ENCODE peak calls at places on chromosome 13, in ten cellular contexts. C is AG09319; X is CD8-positive, alpha-beta T cell; Y is fibroblast of the aortic adventitia; W is ovary; S is nephron progenitor cell; T is tibial artery; K is activated CD8-positive, alpha-beta T cell treated with anti-CD3 and anti-CD28 coated beads for 36 hours; B is activated B cell treated with CpG ODN at 0.5 μM for 24 hours; F is choroid plexus epithelial cell. Z is an unnamed sample.

GRCh38 chr13:74306496-74306895 is 172.3 kb upstream of the KLF12 start:
- DNase-seq in C (peak; percentile 39), X (no peak), Y (peak; percentile 37), W (no peak), S (no peak), T (no peak), K (no peak), B (no peak), F (peak; percentile 47), Z (no peak)

GRCh38 chr13:65504213-65504612 is 1725.9 kb downstream of the PCDH9 start:
- DNase-seq in C (no peak), X (no peak), Y (no peak), W (no peak), S (no peak), T (no peak), K (no peak), B (no peak), F (no peak), Z (no peak)

GRCh38 chr13:45367358-45367757 is 26.4 kb upstream of the TPT1 start:
- DNase-seq in C (peak; percentile 60), X (peak; percentile 71), Y (peak; percentile 84), W (no peak), S (no peak), T (peak; percentile 59), K (peak; percentile 98), B (peak; percentile 56), F (peak; percentile 80), Z (peak; percentile 86)

GRCh38 chr13:67635754-67636153 is 405.6 kb upstream of the PCDH9 start:
- DNase-seq in C (no peak), X (no peak), Y (no peak), W (no peak), S (no peak), T (no peak), K (no peak), B (no peak), F (peak; percentile 22), Z (no peak)

GRCh38 chr13:109782066-109782822 is 4.1 kb downstream of the IRS2 start:
- DNase-seq in C (no peak), X (no peak), Y (no peak), W (peak; percentile 45), S (no peak), T (no peak), K (no peak), B (no peak), F (no peak), Z (no peak)

GRCh38 chr13:22828081-22828480 is 352.7 kb upstream of the SGCG start:
- DNase-seq in C (no peak), X (no peak), Y (no peak), W (no peak), S (no peak), T (no peak), K (no peak), B (no peak), F (no peak), Z (no peak)

GRCh38 chr13:98875146-98875729 is 102.6 kb downstream of the DOCK9 start:
- DNase-seq in C (no peak), X (no peak), Y (no peak), W (no peak), S (no peak), T (no peak), K (no peak), B (no peak), F (no peak), Z (peak; percentile 52)

GRCh38 chr13:20553309-20553708 is 13.6 kb upstream of the IFT88 start:
- DNase-seq in C (no peak), X (no peak), Y (peak; percentile 17), W (no peak), S (no peak), T (no peak), K (no peak), B (no peak), F (peak; percentile 48), Z (no peak)

GRCh38 chr13:107866007-107866665 is 349.2 kb downstream of the LIG4 start:
- DNase-seq in C (no peak), X (no peak), Y (no peak), W (peak; percentile 14), S (peak; percentile 60), T (no peak), K (peak; percentile 4), B (no peak), F (peak; percentile 48), Z (peak; percentile 26)

GRCh38 chr13:21668665-21669599 is 1.9 kb upstream of the FGF9 start:
- DNase-seq in C (no peak), X (peak; percentile 22), Y (peak; percentile 21), W (no peak), S (peak; percentile 50), T (peak; percentile 38), K (peak; percentile 77), B (peak; percentile 21), F (peak; percentile 23), Z (peak; percentile 34)

GRCh38 chr13:41533676-41534075 is 76.3 kb downstream of the RGCC start:
- DNase-seq in C (no peak), X (no peak), Y (peak; percentile 33), W (no peak), S (no peak), T (peak; percentile 79), K (no peak), B (no peak), F (no peak), Z (no peak)

GRCh38 chr13:109509154-109509905 is 277.1 kb downstream of the IRS2 start:
- DNase-seq in C (peak; percentile 4), X (no peak), Y (peak; percentile 1), W (no peak), S (no peak), T (no peak), K (no peak), B (no peak), F (peak; percentile 80), Z (no peak)

GRCh38 chr13:76809369-76809768 is 76.8 kb downstream of the KCTD12 start:
- DNase-seq in C (no peak), X (no peak), Y (no peak), W (no peak), S (no peak), T (no peak), K (no peak), B (no peak), F (no peak), Z (no peak)

GRCh38 chr13:101258071-101258470 is 158.2 kb downstream of the NALCN start:
- DNase-seq in C (peak; percentile 23), X (no peak), Y (peak; percentile 62), W (no peak), S (peak; percentile 38), T (no peak), K (peak; percentile 87), B (no peak), F (peak; percentile 86), Z (peak; percentile 42)

GRCh38 chr13:72208112-72208645 is 341.2 kb upstream of the DACH1 start:
- DNase-seq in C (no peak), X (no peak), Y (no peak), W (no peak), S (no peak), T (no peak), K (no peak), B (no peak), F (no peak), Z (no peak)

GRCh38 chr13:102771298-102772041 is 2.1 kb downstream of the TEX30 start:
- DNase-seq in C (no peak), X (no peak), Y (no peak), W (no peak), S (no peak), T (no peak), K (no peak), B (no peak), F (no peak), Z (no peak)

GRCh38 chr13:31670831-31671617 is 68.3 kb upstream of the RXFP2 start:
- DNase-seq in C (no peak), X (no peak), Y (peak; percentile 39), W (no peak), S (no peak), T (no peak), K (no peak), B (no peak), F (peak; percentile 2), Z (no peak)

DNA sequence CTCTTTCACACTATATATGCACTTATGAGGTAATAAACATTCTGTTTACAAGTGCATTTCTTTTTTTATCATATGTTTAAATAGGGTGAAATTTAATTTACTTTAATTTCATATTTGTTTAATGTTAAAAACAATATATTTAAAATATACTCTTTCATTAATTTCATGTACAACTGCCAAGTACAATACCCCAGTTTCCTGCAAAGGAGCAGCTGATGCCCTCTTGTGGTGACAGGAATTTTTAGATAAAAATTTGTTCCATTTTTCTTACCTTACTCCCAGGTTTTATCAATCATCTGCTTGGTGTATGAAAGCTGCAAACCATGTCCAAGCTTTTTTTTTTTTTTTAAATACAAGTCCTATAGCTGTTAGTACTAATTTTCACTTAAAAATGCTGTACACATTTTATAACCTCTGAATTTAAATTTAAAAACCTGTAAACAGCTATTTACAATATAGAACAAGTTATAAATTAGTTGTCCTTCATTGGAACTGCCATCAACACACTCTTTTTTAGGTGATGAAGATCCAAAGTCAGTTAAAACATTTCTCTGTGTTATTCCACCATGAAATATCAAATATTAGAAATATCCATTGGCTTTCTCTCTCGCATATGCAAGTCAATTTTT is 4.9 kb downstream of the PCDH20 start:
- DNase-seq in C (no peak), X (no peak), Y (peak; percentile 8), W (no peak), S (no peak), T (no peak), K (no peak), B (no peak), F (peak; percentile 38), Z (no peak)
- TF ChIP-seq CTCF in C (peak; percentile 24), X (no peak), Y (peak; percentile 41), W (no peak), S (peak; percentile 64), T (no peak), K (peak; percentile 14), B (no peak), F (peak; percentile 67), Z (no peak)

DNA sequence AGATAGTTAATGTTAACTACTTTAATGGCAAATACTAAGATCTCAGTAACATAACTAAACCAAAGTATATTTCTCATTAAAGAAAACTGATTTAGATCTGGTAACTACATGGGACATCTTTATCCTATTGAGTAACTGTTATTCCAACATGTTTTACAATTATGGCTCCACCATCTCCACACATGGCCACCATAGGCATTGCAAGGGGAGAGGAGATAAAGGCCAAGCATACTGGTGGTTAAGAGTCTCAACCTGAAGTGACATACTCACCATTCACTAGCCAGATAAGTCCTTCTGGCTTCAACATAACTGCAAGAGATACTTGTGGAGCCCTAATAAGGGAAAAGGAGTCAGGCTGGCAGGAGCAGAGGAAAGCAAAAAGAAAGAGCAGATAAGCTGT is 1586.4 kb upstream of the SPRY2 start:
- DNase-seq in C (no peak), X (no peak), Y (no peak), W (no peak), S (no peak), T (no peak), K (no peak), B (no peak), F (peak; percentile 37), Z (no peak)
- TF ChIP-seq CTCF in C (no peak), X (no peak), Y (no peak), W (no peak), S (peak; percentile 17), T (no peak), K (no peak), B (no peak), F (peak; percentile 49), Z (no peak)

GRCh38 chr13:40072663-40073120 is 417.2 kb downstream of the COG6 start:
- DNase-seq in C (no peak), X (no peak), Y (no peak), W (no peak), S (no peak), T (no peak), K (no peak), B (no peak), F (no peak), Z (no peak)
- TF ChIP-seq CTCF in C (no peak), X (no peak), Y (no peak), W (no peak), S (no peak), T (no peak), K (no peak), B (no peak), F (no peak), Z (no peak)

GRCh38 chr13:33867472-33867871 is 49.5 kb downstream of the RFC3 start:
- DNase-seq in C (no peak), X (no peak), Y (no peak), W (no peak), S (no peak), T (no peak), K (no peak), B (no peak), F (no peak), Z (no peak)
- TF ChIP-seq CTCF in C (no peak), X (no peak), Y (no peak), W (no peak), S (no peak), T (no peak), K (no peak), B (no peak), F (peak; percentile 45), Z (no peak)

Z was measured in GM13976.